ENCODE peak calls at places on chromosome 15, in eight cellular contexts. J is NCI-H2081, N is kidney epithelial cell, E is B cell, W is frontal cortex, C is SIG-M5, R is posterior cingulate gyrus, G is adipocyte. F is an unnamed sample.

GRCh38 chr15:77224352-77224751 is 153.4 kb upstream of the TSPAN3 start:
- DNase-seq in R (no peak), N (no peak), E (no peak), G (no peak), W (no peak), J (no peak), C (no peak), F (no peak)

GRCh38 chr15:49215768-49216739 is 46.0 kb downstream of the GALK2 start:
- DNase-seq in N (peak), W (no peak), E (peak), J (peak), R (no peak), G (no peak), C (no peak), F (no peak)

GRCh38 chr15:99472416-99473145 is 93.2 kb upstream of the MEF2A start:
- DNase-seq in W (no peak), J (no peak), E (no peak), R (no peak), N (no peak), G (no peak), C (no peak), F (no peak)

GRCh38 chr15:52682200-52682599 is 3.0 kb upstream of the ATOSA start:
- DNase-seq in W (no peak), E (no peak), C (no peak), N (no peak), J (no peak), G (no peak), R (no peak), F (no peak)

GRCh38 chr15:71391421-71392047 is 276.3 kb downstream of the THSD4 start:
- DNase-seq in E (no peak), G (no peak), W (no peak), R (no peak), J (no peak), N (no peak), C (no peak), F (no peak)

GRCh38 chr15:60713096-60714084 is 234.4 kb upstream of the ICE2 start:
- DNase-seq in N (no peak), R (no peak), G (peak), W (peak), E (no peak), J (no peak), C (no peak), F (no peak)

GRCh38 chr15:40308844-40309189 is 1.1 kb upstream of the PLCB2 start:
- DNase-seq in N (no peak), J (no peak), R (no peak), C (no peak), E (peak), G (no peak), W (no peak), F (no peak)

GRCh38 chr15:65952425-65953053 is 83.2 kb downstream of the RAB11A start:
- DNase-seq in R (no peak), J (no peak), C (no peak), G (peak), E (no peak), W (no peak), N (no peak), F (no peak)

GRCh38 chr15:27492021-27492621 is 521.1 kb downstream of the GABRG3 start:
- DNase-seq in E (no peak), N (no peak), W (no peak), R (peak), G (no peak), J (no peak), C (no peak), F (no peak)

GRCh38 chr15:48373855-48374421 is 42.7 kb downstream of the DUT start:
- DNase-seq in E (no peak), R (no peak), W (no peak), N (peak), J (no peak), G (peak), C (no peak), F (no peak)

GRCh38 chr15:63473999-63474809 is 30.2 kb upstream of the USP3 start:
- DNase-seq in W (no peak), G (no peak), N (peak), J (no peak), C (no peak), E (peak), R (no peak), F (peak)

GRCh38 chr15:85496551-85497545 is 116.4 kb downstream of the AKAP13 start:
- DNase-seq in N (no peak), E (no peak), C (no peak), G (no peak), J (no peak), R (no peak), W (no peak), F (no peak)

GRCh38 chr15:58473720-58474119 is 41.9 kb downstream of the LIPC start:
- DNase-seq in R (no peak), J (no peak), N (peak), W (no peak), C (no peak), E (no peak), G (peak), F (no peak)

GRCh38 chr15:49239105-49239504 is 69.1 kb downstream of the GALK2 start:
- DNase-seq in E (no peak), N (no peak), J (no peak), W (no peak), G (no peak), C (no peak), R (no peak), F (no peak)

GRCh38 chr15:34355241-34355640 is 11.8 kb downstream of the LPCAT4 start:
- DNase-seq in C (no peak), J (no peak), W (no peak), N (no peak), G (no peak), E (no peak), R (no peak), F (no peak)

GRCh38 chr15:89074402-89075012 is 13.7 kb upstream of the ABHD2 start:
- DNase-seq in G (no peak), E (no peak), R (no peak), J (no peak), W (no peak), N (no peak), C (no peak), F (no peak)

GRCh38 chr15:92519709-92520108 is 126.0 kb downstream of the ST8SIA2 start:
- DNase-seq in W (no peak), E (no peak), G (no peak), C (no peak), R (no peak), J (no peak), N (no peak), F (no peak)

GRCh38 chr15:68203486-68203885 is 1.6 kb downstream of the CALML4 start:
- DNase-seq in C (no peak), E (no peak), N (no peak), J (no peak), G (no peak), W (no peak), R (no peak), F (no peak)

GRCh38 chr15:28114721-28115622 is 15.9 kb upstream of the OCA2 start:
- DNase-seq in J (no peak), N (no peak), C (no peak), G (peak), W (no peak), E (no peak), R (no peak), F (no peak)

GRCh38 chr15:68633181-68634121 is 54.7 kb downstream of the CORO2B start:
- DNase-seq in N (no peak), J (no peak), W (no peak), E (peak), R (no peak), C (no peak), G (no peak), F (no peak)

GRCh38 chr15:77311618-77312398 is 108.1 kb downstream of the PEAK1 start:
- DNase-seq in R (no peak), J (no peak), E (no peak), W (no peak), N (no peak), C (no peak), G (no peak), F (no peak)